ENCODE peak calls at places on chromosomes 6 and 20, in four cellular contexts. One of them, this sample, is unnamed.
A peak's percentile ranks its signal among the peaks of the same experiment; 100 is the strongest.

GRCh38 chr6:1554881-1555569 is 54.7 kb upstream of the FOXC1 start:
- DNase-seq in HepG2: no peak
- DNase-seq in SK-N-SH: peak; percentile 77
- DNase-seq in GM12878: no peak
- DNase-seq in this sample: peak; percentile 70

GRCh38 chr20:42656130-42656529 is 533.6 kb downstream of the PTPRT start:
- DNase-seq in HepG2: no peak
- DNase-seq in SK-N-SH: no peak
- DNase-seq in GM12878: no peak
- DNase-seq in this sample: no peak

GRCh38 chr6:142118926-142119325 is 13.8 kb upstream of the GJE1 start:
- DNase-seq in HepG2: no peak
- DNase-seq in SK-N-SH: no peak
- DNase-seq in GM12878: no peak
- DNase-seq in this sample: no peak

GRCh38 chr20:1381753-1382591 is 10.9 kb downstream of the FKBP1A start:
- DNase-seq in SK-N-SH: no peak
- DNase-seq in GM12878: no peak
- DNase-seq in HepG2: no peak
- DNase-seq in this sample: no peak

GRCh38 chr6:65182681-65183080 is 524.3 kb downstream of the EYS start:
- DNase-seq in SK-N-SH: no peak
- DNase-seq in GM12878: no peak
- DNase-seq in HepG2: no peak
- DNase-seq in this sample: no peak

GRCh38 chr6:138571585-138572199 is 72.4 kb upstream of the NHSL1 start:
- DNase-seq in HepG2: no peak
- DNase-seq in GM12878: no peak
- DNase-seq in SK-N-SH: no peak
- DNase-seq in this sample: no peak

GRCh38 chr6:164102701-164103100 is 688.2 kb downstream of the QKI start:
- DNase-seq in HepG2: no peak
- DNase-seq in GM12878: no peak
- DNase-seq in SK-N-SH: no peak
- DNase-seq in this sample: no peak

GRCh38 chr6:137570307-137570832 is 76.2 kb upstream of the OLIG3 start:
- DNase-seq in HepG2: peak; percentile 17
- DNase-seq in GM12878: no peak
- DNase-seq in SK-N-SH: no peak
- DNase-seq in this sample: no peak

GRCh38 chr6:43809417-43810305 is 39.6 kb downstream of the VEGFA start:
- DNase-seq in HepG2: peak; percentile 45
- DNase-seq in GM12878: no peak
- DNase-seq in SK-N-SH: no peak
- DNase-seq in this sample: peak; percentile 65

GRCh38 chr20:24863356-24863755 is 85.7 kb upstream of the CST7 start:
- DNase-seq in GM12878: no peak
- DNase-seq in SK-N-SH: no peak
- DNase-seq in HepG2: no peak
- DNase-seq in this sample: no peak

GRCh38 chr20:35791823-35792222 is 20.0 kb downstream of the PHF20 start:
- DNase-seq in HepG2: no peak
- DNase-seq in SK-N-SH: no peak
- DNase-seq in GM12878: no peak
- DNase-seq in this sample: peak; percentile 47

GRCh38 chr6:93419304-93420162 is at the start of gene EPHA7:
- DNase-seq in SK-N-SH: peak; percentile 96
- DNase-seq in HepG2: no peak
- DNase-seq in GM12878: no peak
- DNase-seq in this sample: peak; percentile 74

GRCh38 chr6:3750324-3751018 is 1.0 kb downstream of the PXDC1 start:
- DNase-seq in HepG2: peak; percentile 62
- DNase-seq in SK-N-SH: peak; percentile 64
- DNase-seq in GM12878: no peak
- DNase-seq in this sample: no peak

GRCh38 chr6:33116417-33116816 is 40.6 kb downstream of the HLA-DPB1 start:
- DNase-seq in GM12878: no peak
- DNase-seq in HepG2: no peak
- DNase-seq in SK-N-SH: no peak
- DNase-seq in this sample: no peak

GRCh38 chr6:137161975-137162374 is 11.5 kb downstream of the IL22RA2 start:
- DNase-seq in GM12878: no peak
- DNase-seq in HepG2: no peak
- DNase-seq in SK-N-SH: no peak
- DNase-seq in this sample: no peak

GRCh38 chr6:68760941-68761676 is 126.0 kb downstream of the ADGRB3 start:
- DNase-seq in GM12878: no peak
- DNase-seq in SK-N-SH: no peak
- DNase-seq in HepG2: no peak
- DNase-seq in this sample: no peak

GRCh38 chr6:16276991-16277981 is 38.9 kb downstream of the GMPR start:
- DNase-seq in GM12878: no peak
- DNase-seq in HepG2: peak; percentile 85
- DNase-seq in SK-N-SH: peak; percentile 33
- DNase-seq in this sample: peak; percentile 80

GRCh38 chr6:74409447-74409846 is 713.4 kb downstream of the CD109 start:
- DNase-seq in SK-N-SH: no peak
- DNase-seq in HepG2: peak; percentile 36
- DNase-seq in GM12878: no peak
- DNase-seq in this sample: peak; percentile 55

GRCh38 chr20:53735536-53736050 is 142.0 kb upstream of the ZNF217 start:
- DNase-seq in SK-N-SH: no peak
- DNase-seq in GM12878: no peak
- DNase-seq in HepG2: no peak
- DNase-seq in this sample: peak; percentile 60

GRCh38 chr6:43995137-43995536 is 132.1 kb downstream of the MRPL14 start:
- DNase-seq in GM12878: no peak
- DNase-seq in SK-N-SH: no peak
- DNase-seq in HepG2: no peak
- DNase-seq in this sample: no peak

GRCh38 chr6:6981923-6982322 is 125.8 kb upstream of the RREB1 start:
- DNase-seq in SK-N-SH: no peak
- DNase-seq in HepG2: no peak
- DNase-seq in GM12878: no peak
- DNase-seq in this sample: no peak

GRCh38 chr20:64011366-64011779 is 24.6 kb upstream of the C20orf204 start:
- DNase-seq in SK-N-SH: no peak
- DNase-seq in HepG2: no peak
- DNase-seq in GM12878: no peak
- DNase-seq in this sample: no peak

GRCh38 chr20:4548552-4548951 is 173.2 kb upstream of the PRND start:
- DNase-seq in SK-N-SH: no peak
- DNase-seq in GM12878: no peak
- DNase-seq in HepG2: no peak
- DNase-seq in this sample: no peak

GRCh38 chr6:105573556-105573955 is 170.7 kb upstream of the PREP start:
- DNase-seq in SK-N-SH: no peak
- DNase-seq in HepG2: no peak
- DNase-seq in GM12878: no peak
- DNase-seq in this sample: no peak

GRCh38 chr20:25346349-25346748 is 44.3 kb downstream of the ABHD12 start:
- DNase-seq in GM12878: no peak
- DNase-seq in SK-N-SH: no peak
- DNase-seq in HepG2: no peak
- DNase-seq in this sample: no peak

GRCh38 chr6:105794263-105794662 is 291.9 kb upstream of the PRDM1 start:
- DNase-seq in SK-N-SH: no peak
- DNase-seq in GM12878: no peak
- DNase-seq in HepG2: peak; percentile 35
- DNase-seq in this sample: peak; percentile 20

GRCh38 chr6:153131037-153131981 is at the start of gene RGS17:
- DNase-seq in SK-N-SH: peak; percentile 100
- DNase-seq in HepG2: no peak
- DNase-seq in GM12878: no peak
- DNase-seq in this sample: peak; percentile 70

GRCh38 chr6:68778356-68779020 is 143.4 kb downstream of the ADGRB3 start:
- DNase-seq in HepG2: peak; percentile 11
- DNase-seq in GM12878: no peak
- DNase-seq in SK-N-SH: peak; percentile 30
- DNase-seq in this sample: no peak

GRCh38 chr20:53582574-53583351 is 10.9 kb downstream of the ZNF217 start:
- DNase-seq in GM12878: no peak
- DNase-seq in HepG2: peak; percentile 86
- DNase-seq in SK-N-SH: peak; percentile 57
- DNase-seq in this sample: peak; percentile 78

GRCh38 chr6:4355241-4355640 is 219.9 kb upstream of the ECI2 start:
- DNase-seq in GM12878: no peak
- DNase-seq in HepG2: no peak
- DNase-seq in SK-N-SH: no peak
- DNase-seq in this sample: peak; percentile 65

GRCh38 chr6:77368660-77369313 is 94.5 kb downstream of the HTR1B start:
- DNase-seq in SK-N-SH: no peak
- DNase-seq in HepG2: no peak
- DNase-seq in GM12878: no peak
- DNase-seq in this sample: no peak

GRCh38 chr6:160141001-160141726 is 19.5 kb downstream of the SLC22A1 start:
- DNase-seq in HepG2: no peak
- DNase-seq in GM12878: no peak
- DNase-seq in SK-N-SH: no peak
- DNase-seq in this sample: no peak

GRCh38 chr6:93554018-93554417 is 134.7 kb upstream of the EPHA7 start:
- DNase-seq in GM12878: no peak
- DNase-seq in HepG2: no peak
- DNase-seq in SK-N-SH: no peak
- DNase-seq in this sample: no peak

GRCh38 chr20:42191140-42191860 is 573.1 kb upstream of the CHD6 start:
- DNase-seq in SK-N-SH: no peak
- DNase-seq in HepG2: no peak
- DNase-seq in GM12878: no peak
- DNase-seq in this sample: peak; percentile 2

GRCh38 chr20:36676701-36677421 is 30.9 kb upstream of the SLA2 start:
- DNase-seq in SK-N-SH: no peak
- DNase-seq in GM12878: no peak
- DNase-seq in HepG2: peak; percentile 83
- DNase-seq in this sample: peak; percentile 61

GRCh38 chr6:88047510-88048150 is at the start of gene SPACA1:
- DNase-seq in SK-N-SH: no peak
- DNase-seq in HepG2: no peak
- DNase-seq in GM12878: no peak
- DNase-seq in this sample: no peak

GRCh38 chr6:3285049-3285639 is 26.4 kb downstream of the PSMG4 start:
- DNase-seq in HepG2: no peak
- DNase-seq in SK-N-SH: no peak
- DNase-seq in GM12878: no peak
- DNase-seq in this sample: no peak

DNA sequence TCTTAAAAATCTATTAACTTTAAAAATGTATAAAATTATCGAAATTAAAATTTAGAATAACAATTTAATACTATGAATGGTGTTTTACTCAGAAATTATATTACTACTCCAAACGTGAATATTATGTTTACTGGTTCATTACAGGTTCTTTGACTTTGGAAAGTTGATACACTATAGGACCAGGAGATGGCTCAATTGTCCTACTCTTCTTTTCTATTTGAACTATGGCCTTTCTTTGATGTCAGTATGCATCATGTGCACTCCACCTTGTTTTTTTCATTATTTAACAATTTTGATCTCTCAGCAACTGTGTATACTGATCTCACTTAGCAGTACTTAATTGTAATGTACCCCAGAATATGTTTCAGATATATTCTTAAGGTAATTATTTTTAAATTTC is 391.5 kb upstream of the MANEA start:
- DNase-seq in GM12878: no peak
- DNase-seq in SK-N-SH: no peak
- DNase-seq in HepG2: no peak
- DNase-seq in this sample: no peak
- TF ChIP-seq PBX3 in GM12878: no peak
- TF ChIP-seq PBX3 in SK-N-SH: no peak
- TF ChIP-seq PBX3 in HepG2: no peak
- TF ChIP-seq PBX3 in this sample: no peak

GRCh38 chr6:165662671-165663282 is at the start of gene PDE10A:
- DNase-seq in GM12878: no peak
- DNase-seq in SK-N-SH: peak; percentile 82
- DNase-seq in HepG2: no peak
- DNase-seq in this sample: peak; percentile 67

GRCh38 chr6:165663736-165664552 is 903 bp upstream of the PDE10A start:
- DNase-seq in HepG2: no peak
- DNase-seq in GM12878: no peak
- DNase-seq in SK-N-SH: no peak
- DNase-seq in this sample: peak; percentile 28

GRCh38 chr6:165664553-165665383 is 1.7 kb upstream of the PDE10A start:
- DNase-seq in HepG2: no peak
- DNase-seq in GM12878: no peak
- DNase-seq in SK-N-SH: no peak
- DNase-seq in this sample: no peak

GRCh38 chr6:165662041-165662491 is 975 bp downstream of the PDE10A start:
- DNase-seq in GM12878: no peak
- DNase-seq in SK-N-SH: peak; percentile 70
- DNase-seq in HepG2: no peak
- DNase-seq in this sample: peak; percentile 52

GRCh38 chr6:165663283-165663735 is 268 bp upstream of the PDE10A start:
- DNase-seq in HepG2: no peak
- DNase-seq in GM12878: no peak
- DNase-seq in SK-N-SH: peak; percentile 66
- DNase-seq in this sample: peak; percentile 44
- TF ChIP-seq PBX3 in HepG2: no peak
- TF ChIP-seq PBX3 in GM12878: no peak
- TF ChIP-seq PBX3 in SK-N-SH: no peak
- TF ChIP-seq PBX3 in this sample: no peak

GRCh38 chr6:122669868-122670267 is 59.7 kb downstream of the PKIB start:
- DNase-seq in SK-N-SH: no peak
- DNase-seq in GM12878: no peak
- DNase-seq in HepG2: no peak
- DNase-seq in this sample: no peak

GRCh38 chr6:122663981-122664380 is 53.8 kb downstream of the PKIB start:
- DNase-seq in GM12878: no peak
- DNase-seq in HepG2: no peak
- DNase-seq in SK-N-SH: no peak
- DNase-seq in this sample: no peak

GRCh38 chr6:122665929-122666328 is 55.7 kb downstream of the PKIB start:
- DNase-seq in GM12878: no peak
- DNase-seq in SK-N-SH: no peak
- DNase-seq in HepG2: no peak
- DNase-seq in this sample: no peak

GRCh38 chr6:122669418-122669817 is 59.2 kb downstream of the PKIB start:
- DNase-seq in HepG2: no peak
- DNase-seq in SK-N-SH: no peak
- DNase-seq in GM12878: no peak
- DNase-seq in this sample: no peak

DNA sequence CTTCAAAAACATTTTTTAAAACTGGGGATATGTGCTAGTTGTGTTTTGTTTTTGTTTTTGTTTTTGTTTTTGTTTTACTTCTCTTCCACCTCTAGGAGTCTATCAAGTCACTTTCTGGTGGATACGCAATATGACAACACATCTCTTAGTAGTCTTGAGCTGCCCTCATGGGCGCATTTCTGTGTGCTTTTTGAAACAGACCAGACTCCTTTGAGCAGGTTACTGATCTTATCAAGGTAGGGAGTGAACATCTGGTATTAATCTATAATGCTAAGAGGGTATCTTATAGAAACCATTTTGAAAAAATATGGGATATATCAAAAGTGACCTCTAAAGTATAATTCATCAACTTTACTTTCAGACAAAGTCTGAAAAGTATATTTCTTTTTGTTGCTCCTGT is 56.2 kb downstream of the PKIB start:
- DNase-seq in HepG2: no peak
- DNase-seq in GM12878: no peak
- DNase-seq in SK-N-SH: peak; percentile 32
- DNase-seq in this sample: no peak
- TF ChIP-seq PBX3 in HepG2: no peak
- TF ChIP-seq PBX3 in GM12878: no peak
- TF ChIP-seq PBX3 in SK-N-SH: no peak
- TF ChIP-seq PBX3 in this sample: no peak

GRCh38 chr20:6122111-6122872 is 538 bp downstream of the FERMT1 start:
- DNase-seq in SK-N-SH: no peak
- DNase-seq in GM12878: no peak
- DNase-seq in HepG2: peak; percentile 32
- DNase-seq in this sample: peak; percentile 44
- TF ChIP-seq PBX3 in SK-N-SH: no peak
- TF ChIP-seq PBX3 in GM12878: no peak
- TF ChIP-seq PBX3 in HepG2: no peak
- TF ChIP-seq PBX3 in this sample: no peak